ENCODE peak calls at places on chromosomes 1 and 21, in seven cellular contexts. H is tibial nerve, I is A549, J is transverse colon, L is sigmoid colon, M is suprapubic skin, V is ovary. F is an unnamed sample.

GRCh38 chr1:179090923-179091322 is 9.1 kb downstream of the TOR3A start:
- DNase-seq in H (no peak), I (no peak), J (no peak), L (no peak), M (no peak), V (no peak), F (no peak)

GRCh38 chr21:14690886-14691285 is 144.8 kb upstream of the SAMSN1 start:
- DNase-seq in H (no peak), I (no peak), J (no peak), L (no peak), M (no peak), V (no peak), F (no peak)

GRCh38 chr1:150127868-150128267 is 21.8 kb upstream of the PLEKHO1 start:
- DNase-seq in H (no peak), I (no peak), J (no peak), L (no peak), M (no peak), V (no peak), F (no peak)

GRCh38 chr1:53628286-53628955 is 110.5 kb downstream of the GLIS1 start:
- DNase-seq in H (no peak), I (no peak), J (no peak), L (no peak), M (peak), V (no peak), F (peak)

GRCh38 chr1:213154056-213154677 is 103.1 kb downstream of the RPS6KC1 start:
- DNase-seq in H (no peak), I (no peak), J (no peak), L (no peak), M (no peak), V (no peak), F (no peak)

GRCh38 chr21:37687001-37687400 is 229.3 kb downstream of the KCNJ6 start:
- DNase-seq in H (no peak), I (no peak), J (no peak), L (no peak), M (no peak), V (no peak), F (no peak)

GRCh38 chr21:27771938-27772505 is 805.1 kb upstream of the ADAMTS5 start:
- DNase-seq in H (no peak), I (no peak), J (no peak), L (no peak), M (no peak), V (no peak), F (no peak)

GRCh38 chr21:46455575-46456385 is 2.9 kb upstream of the DIP2A start:
- DNase-seq in H (no peak), I (no peak), J (peak), L (peak), M (no peak), V (no peak), F (no peak)

GRCh38 chr1:61828814-61829213 is 86.5 kb downstream of the PATJ start:
- DNase-seq in H (no peak), I (no peak), J (no peak), L (no peak), M (no peak), V (no peak), F (no peak)

GRCh38 chr1:58773406-58773840 is 10.4 kb downstream of the JUN start:
- DNase-seq in H (peak), I (no peak), J (peak), L (peak), M (no peak), V (no peak), F (peak)

GRCh38 chr21:35632711-35633110 is 427.6 kb downstream of the SETD4 start:
- DNase-seq in H (no peak), I (no peak), J (no peak), L (no peak), M (no peak), V (no peak), F (no peak)

GRCh38 chr1:109624215-109625010 is 4.8 kb downstream of the AMPD2 start:
- DNase-seq in H (no peak), I (no peak), J (no peak), L (no peak), M (no peak), V (peak), F (peak)

GRCh38 chr1:51425273-51425672 is 93.8 kb downstream of the EPS15 start:
- DNase-seq in H (no peak), I (no peak), J (no peak), L (no peak), M (no peak), V (no peak), F (no peak)

GRCh38 chr1:206062464-206062863 is 9.5 kb downstream of the RHEX start:
- DNase-seq in H (no peak), I (no peak), J (no peak), L (no peak), M (no peak), V (no peak), F (no peak)

GRCh38 chr1:20073247-20073646 is 3.3 kb downstream of the PLA2G5 start:
- DNase-seq in H (no peak), I (no peak), J (no peak), L (peak), M (no peak), V (no peak), F (no peak)

GRCh38 chr1:114979278-114979891 is 50.2 kb upstream of the TSHB start:
- DNase-seq in H (peak), I (peak), J (peak), L (peak), M (no peak), V (no peak), F (peak)

GRCh38 chr1:20785907-20786309 is 1.2 kb downstream of the HP1BP3 start:
- DNase-seq in H (no peak), I (no peak), J (no peak), L (no peak), M (no peak), V (no peak), F (no peak)

GRCh38 chr1:116878804-116879477 is 30.8 kb upstream of the PTGFRN start:
- DNase-seq in H (no peak), I (no peak), J (no peak), L (peak), M (no peak), V (peak), F (peak)

GRCh38 chr1:87950369-87950768 is 621.7 kb downstream of the LMO4 start:
- DNase-seq in H (no peak), I (no peak), J (no peak), L (no peak), M (no peak), V (no peak), F (no peak)

GRCh38 chr21:39088831-39089380 is 94.3 kb downstream of the PSMG1 start:
- DNase-seq in H (no peak), I (peak), J (no peak), L (no peak), M (no peak), V (no peak), F (no peak)

GRCh38 chr1:53332833-53333232 is 5.0 kb upstream of the LRP8 start:
- DNase-seq in H (no peak), I (no peak), J (no peak), L (peak), M (peak), V (no peak), F (peak)

GRCh38 chr1:11989669-11990068 is 9.4 kb downstream of the MFN2 start:
- DNase-seq in H (no peak), I (no peak), J (no peak), L (no peak), M (no peak), V (no peak), F (no peak)

GRCh38 chr1:11991969-11992676 is 11.9 kb downstream of the MFN2 start:
- DNase-seq in H (no peak), I (no peak), J (no peak), L (no peak), M (no peak), V (no peak), F (no peak)

GRCh38 chr1:11984559-11984958 is 4.3 kb downstream of the MFN2 start:
- DNase-seq in H (no peak), I (no peak), J (no peak), L (no peak), M (no peak), V (no peak), F (no peak)

GRCh38 chr1:11985851-11986250 is 5.6 kb downstream of the MFN2 start:
- DNase-seq in H (no peak), I (no peak), J (no peak), L (no peak), M (no peak), V (no peak), F (no peak)

GRCh38 chr1:11990303-11991032 is 10.2 kb downstream of the MFN2 start:
- DNase-seq in H (no peak), I (no peak), J (no peak), L (no peak), M (no peak), V (no peak), F (peak)
- TF ChIP-seq EP300 in H (no peak), I (no peak), J (no peak), L (no peak), M (peak), V (no peak), F (no peak)

GRCh38 chr1:31644560-31645273 is at the start of gene PEF1:
- DNase-seq in H (peak), I (peak), J (peak), L (peak), M (peak), V (peak), F (peak)
- TF ChIP-seq EP300 in H (peak), I (no peak), J (no peak), L (no peak), M (no peak), V (peak), F (no peak)

DNA sequence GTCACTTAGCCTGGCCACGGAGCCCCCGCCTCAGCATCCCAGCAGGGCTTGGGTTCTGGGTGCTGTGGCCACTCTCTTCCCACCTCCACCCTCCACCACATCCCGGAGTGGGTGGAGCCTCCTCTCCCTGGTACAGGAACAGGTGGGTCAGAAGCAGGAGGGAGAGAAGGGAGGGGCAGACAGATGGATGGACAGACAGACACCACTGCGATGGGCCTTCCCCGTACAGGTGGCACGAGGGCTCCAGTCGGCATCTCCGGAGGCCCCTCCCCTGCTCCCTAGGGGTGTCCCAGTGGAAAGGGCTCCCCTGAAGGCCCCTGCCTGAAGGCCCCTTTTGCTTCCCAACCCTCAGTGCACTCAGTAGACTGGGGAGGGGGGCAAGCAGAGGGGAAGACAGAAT is 96.9 kb upstream of the TARDBP start:
- DNase-seq in H (no peak), I (no peak), J (no peak), L (no peak), M (no peak), V (no peak), F (no peak)
- TF ChIP-seq EP300 in H (no peak), I (no peak), J (no peak), L (no peak), M (no peak), V (no peak), F (no peak)

DNA sequence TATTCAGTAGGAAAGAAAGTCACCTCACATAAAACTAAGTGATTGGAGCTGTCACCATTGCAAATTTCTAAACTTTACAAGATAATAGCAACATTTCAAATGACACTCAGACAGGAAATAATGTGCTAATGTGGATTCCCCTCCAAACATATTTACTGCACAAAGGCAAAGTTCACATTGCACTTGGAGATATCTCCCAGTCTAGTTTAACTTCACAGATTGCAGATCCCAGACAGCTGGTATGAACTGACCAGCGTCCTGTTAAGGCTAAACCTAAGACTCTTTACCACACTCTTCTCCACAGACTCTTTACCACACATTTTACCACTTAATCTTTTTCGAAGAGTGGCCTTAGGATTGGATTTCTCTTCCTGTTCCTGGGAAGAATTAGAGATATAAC is 40.6 kb upstream of the HSD3B1 start:
- DNase-seq in H (no peak), I (no peak), J (no peak), L (no peak), M (no peak), V (no peak), F (no peak)
- TF ChIP-seq EP300 in H (no peak), I (no peak), J (no peak), L (no peak), M (no peak), V (no peak), F (no peak)

GRCh38 chr1:5908461-5909375 is 83.5 kb downstream of the NPHP4 start:
- DNase-seq in H (no peak), I (no peak), J (no peak), L (no peak), M (peak), V (no peak), F (peak)
- TF ChIP-seq EP300 in H (no peak), I (no peak), J (no peak), L (no peak), M (no peak), V (no peak), F (no peak)

DNA sequence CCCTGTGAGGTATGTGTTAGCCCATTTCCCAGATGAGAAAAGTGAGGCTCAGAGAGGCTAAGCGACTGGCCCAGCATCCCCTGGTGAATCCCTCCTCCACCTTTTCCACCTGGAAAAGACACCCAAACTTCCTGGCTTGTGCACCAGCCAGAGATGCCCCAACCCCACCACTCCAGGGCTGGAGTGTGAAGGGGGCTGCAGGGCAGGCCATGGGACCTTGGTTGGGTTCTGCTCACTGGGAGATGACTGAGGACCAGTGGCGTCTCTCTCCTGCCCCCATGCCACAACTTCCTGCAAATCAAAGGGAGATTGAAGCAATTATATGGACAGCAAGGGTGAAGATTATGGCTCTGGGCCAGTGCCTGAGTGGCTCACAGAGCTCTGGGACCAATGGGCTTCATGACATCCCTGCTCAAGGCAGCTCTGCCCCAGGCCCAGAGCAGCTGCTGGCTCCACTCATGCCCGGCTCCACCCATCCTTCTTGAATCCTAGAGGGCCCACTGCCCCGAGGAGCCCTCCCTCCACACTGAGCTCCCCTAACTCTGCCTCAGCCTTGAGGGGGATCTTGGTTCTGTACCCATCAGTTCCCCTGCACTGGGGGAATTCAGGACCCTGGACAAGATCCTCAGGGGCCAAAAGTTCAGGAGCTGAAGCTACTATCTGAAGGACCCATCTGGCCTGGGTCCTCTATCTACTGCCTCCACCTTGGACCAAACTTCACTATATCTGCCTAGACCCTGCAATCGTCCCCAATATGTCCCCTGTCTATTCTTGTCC is 416.9 kb downstream of the PTPRU start:
- DNase-seq in H (no peak), I (no peak), J (no peak), L (no peak), M (peak), V (no peak), F (no peak)
- TF ChIP-seq EP300 in H (no peak), I (no peak), J (no peak), L (no peak), M (no peak), V (no peak), F (no peak)

DNA sequence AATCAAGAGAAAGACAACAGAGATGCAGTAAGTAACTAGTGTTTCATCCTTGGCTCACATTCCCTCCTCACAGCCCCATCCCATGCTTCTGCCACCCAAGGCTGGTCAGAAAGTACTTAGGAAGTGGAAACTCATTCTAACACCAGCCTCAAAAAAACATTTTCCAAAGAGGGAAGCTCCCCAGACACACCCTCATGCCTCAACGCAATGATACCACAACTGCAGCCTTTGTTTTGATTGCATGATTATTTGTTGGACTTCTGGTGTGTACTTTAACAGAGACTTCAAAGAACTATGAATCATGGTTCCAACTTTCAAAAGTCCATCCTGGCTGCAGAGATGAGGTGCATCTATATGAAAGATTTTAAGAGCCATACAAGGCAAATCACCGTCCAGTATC is 45.2 kb upstream of the KCNA3 start:
- DNase-seq in H (no peak), I (no peak), J (no peak), L (no peak), M (no peak), V (no peak), F (no peak)
- TF ChIP-seq EP300 in H (no peak), I (no peak), J (no peak), L (no peak), M (no peak), V (no peak), F (no peak)

GRCh38 chr1:70336050-70336449 is 18.5 kb downstream of the ANKRD13C start:
- DNase-seq in H (no peak), I (no peak), J (no peak), L (no peak), M (no peak), V (no peak), F (no peak)
- TF ChIP-seq EP300 in H (no peak), I (no peak), J (no peak), L (no peak), M (no peak), V (no peak), F (no peak)

F was measured in upper lobe of left lung.